ENCODE peak calls at places on chromosomes 2 and 18, in seven cellular contexts. I is IMR-90, Z is neuronal stem cell, D is H9, S is mesendoderm, L is H1, M is trophoblast cell. W is an unnamed sample.

GRCh38 chr2:133760366-133760765 is 192.1 kb upstream of the NCKAP5 start:
- DNase-seq in M (no peak), I (peak), L (no peak), Z (no peak), S (no peak), D (no peak), W (peak)

GRCh38 chr2:23711979-23712755 is 214.8 kb downstream of the ATAD2B start:
- DNase-seq in S (peak), D (peak), I (peak), L (no peak), Z (peak), M (no peak), W (peak)

GRCh38 chr2:179098080-179098689 is 48.2 kb upstream of the CCDC141 start:
- DNase-seq in Z (no peak), D (no peak), M (no peak), L (no peak), S (no peak), I (no peak), W (no peak)

GRCh38 chr2:145220496-145220895 is 700.6 kb upstream of the ZEB2 start:
- DNase-seq in D (no peak), L (no peak), S (no peak), I (no peak), M (no peak), Z (no peak), W (no peak)

GRCh38 chr2:163347982-163348842 is 387.6 kb downstream of the FIGN start:
- DNase-seq in Z (peak), S (peak), D (peak), L (peak), I (peak), M (peak), W (peak)

GRCh38 chr18:55500316-55501086 is 87.5 kb downstream of the TCF4 start:
- DNase-seq in M (peak), L (no peak), Z (no peak), S (no peak), D (no peak), I (peak), W (peak)

GRCh38 chr2:12589802-12590320 is 126.9 kb upstream of the TRIB2 start:
- DNase-seq in S (peak), D (no peak), L (no peak), Z (no peak), I (no peak), M (no peak), W (no peak)

GRCh38 chr2:226123307-226123706 is 676.3 kb downstream of the IRS1 start:
- DNase-seq in Z (no peak), I (no peak), M (no peak), S (no peak), L (no peak), D (no peak), W (no peak)

GRCh38 chr2:235495373-235496238 is 1.8 kb downstream of the AGAP1 start:
- DNase-seq in S (no peak), M (no peak), I (no peak), D (no peak), Z (no peak), L (no peak), W (no peak)

GRCh38 chr2:226080323-226080722 is 680.8 kb downstream of the NYAP2 start:
- DNase-seq in S (no peak), L (no peak), I (peak), M (no peak), Z (no peak), D (no peak), W (peak)

GRCh38 chr2:218391202-218391601 is 8.5 kb upstream of the CTDSP1 start:
- DNase-seq in Z (no peak), I (no peak), L (no peak), D (no peak), S (no peak), M (peak), W (no peak)

GRCh38 chr2:218392891-218393462 is 6.7 kb upstream of the CTDSP1 start:
- DNase-seq in L (no peak), S (no peak), I (no peak), D (no peak), M (no peak), Z (no peak), W (no peak)

GRCh38 chr2:218394298-218395089 is 5.2 kb upstream of the CTDSP1 start:
- DNase-seq in D (no peak), L (no peak), I (no peak), S (no peak), M (no peak), Z (no peak), W (no peak)

GRCh38 chr2:218393750-218394290 is 5.8 kb upstream of the CTDSP1 start:
- DNase-seq in S (peak), D (peak), Z (no peak), I (no peak), L (no peak), M (no peak), W (no peak)

DNA sequence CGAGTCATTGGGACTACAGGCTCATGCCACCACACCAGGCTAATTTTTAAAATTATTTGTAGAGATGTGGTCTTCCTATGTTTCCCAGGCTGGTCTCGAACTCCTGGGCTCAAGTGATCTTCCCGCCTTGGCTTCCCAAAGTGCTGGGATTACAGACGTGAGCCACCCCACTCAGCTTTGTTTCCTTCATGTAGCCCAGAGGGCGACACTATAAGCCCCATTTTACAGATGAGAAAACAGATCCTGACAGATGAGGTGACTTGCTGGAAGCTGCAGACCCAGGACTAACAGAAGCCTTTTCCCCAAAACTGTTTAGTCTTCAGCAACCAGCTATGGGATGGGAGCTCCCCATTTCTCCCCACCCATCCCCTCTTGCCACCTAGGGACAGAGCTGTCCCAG is 7.2 kb upstream of the CTDSP1 start:
- DNase-seq in I (no peak), D (no peak), Z (no peak), S (no peak), L (no peak), M (no peak), W (no peak)
- H3K18ac ChIP-seq in I (no peak), D (no peak), Z (no peak), S (no peak), L (no peak), M (no peak), W (no peak)

GRCh38 chr2:61218817-61219170 is 56.8 kb downstream of the C2orf74 start:
- DNase-seq in M (no peak), Z (no peak), D (no peak), L (no peak), S (no peak), I (no peak), W (no peak)

GRCh38 chr2:61220768-61221167 is 58.8 kb downstream of the C2orf74 start:
- DNase-seq in M (no peak), S (no peak), D (no peak), Z (no peak), I (peak), L (no peak), W (no peak)

GRCh38 chr2:61214171-61214570 is 52.2 kb downstream of the C2orf74 start:
- DNase-seq in D (no peak), L (no peak), I (no peak), S (no peak), Z (no peak), M (no peak), W (no peak)

GRCh38 chr2:61221819-61222218 is 59.8 kb downstream of the C2orf74 start:
- DNase-seq in S (no peak), D (no peak), L (no peak), Z (no peak), I (no peak), M (no peak), W (no peak)

GRCh38 chr2:61218076-61218816 is 56.3 kb downstream of the C2orf74 start:
- DNase-seq in M (no peak), I (no peak), L (no peak), Z (no peak), D (no peak), S (no peak), W (no peak)
- H3K27ac ChIP-seq in M (no peak), I (no peak), L (no peak), Z (no peak), D (no peak), S (no peak), W (no peak)

GRCh38 chr2:9053534-9053931 is 50.0 kb upstream of the MBOAT2 start:
- DNase-seq in D (no peak), L (no peak), S (no peak), M (no peak), Z (no peak), I (no peak), W (no peak)
- H3K4ac ChIP-seq in D (no peak), L (no peak), S (no peak), M (no peak), Z (no peak), I (no peak), W (no peak)

DNA sequence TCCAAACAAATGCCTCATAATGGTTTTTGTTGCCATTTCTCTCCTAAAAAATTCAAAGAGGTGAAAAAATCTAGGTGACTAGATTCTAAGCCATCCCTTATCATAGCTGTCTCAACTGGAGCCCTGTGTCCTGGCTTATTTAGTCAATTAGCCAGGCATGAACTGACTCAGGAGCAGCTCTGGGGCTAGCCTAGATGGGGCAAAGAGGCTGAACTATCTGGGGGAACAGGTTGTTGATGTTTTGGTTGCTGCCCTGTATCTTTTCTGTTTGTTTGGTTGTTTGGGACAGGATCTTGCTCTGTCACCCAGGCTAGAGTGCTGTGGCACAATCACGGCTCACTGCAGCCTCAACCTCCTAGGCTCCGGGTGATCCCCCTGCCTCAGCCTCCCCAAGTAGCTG is 14.7 kb downstream of the GEMIN6 start:
- DNase-seq in D (no peak), L (no peak), S (no peak), M (peak), I (no peak), Z (no peak), W (no peak)
- H3K18ac ChIP-seq in D (no peak), L (no peak), S (no peak), M (no peak), I (no peak), Z (no peak), W (no peak)

DNA sequence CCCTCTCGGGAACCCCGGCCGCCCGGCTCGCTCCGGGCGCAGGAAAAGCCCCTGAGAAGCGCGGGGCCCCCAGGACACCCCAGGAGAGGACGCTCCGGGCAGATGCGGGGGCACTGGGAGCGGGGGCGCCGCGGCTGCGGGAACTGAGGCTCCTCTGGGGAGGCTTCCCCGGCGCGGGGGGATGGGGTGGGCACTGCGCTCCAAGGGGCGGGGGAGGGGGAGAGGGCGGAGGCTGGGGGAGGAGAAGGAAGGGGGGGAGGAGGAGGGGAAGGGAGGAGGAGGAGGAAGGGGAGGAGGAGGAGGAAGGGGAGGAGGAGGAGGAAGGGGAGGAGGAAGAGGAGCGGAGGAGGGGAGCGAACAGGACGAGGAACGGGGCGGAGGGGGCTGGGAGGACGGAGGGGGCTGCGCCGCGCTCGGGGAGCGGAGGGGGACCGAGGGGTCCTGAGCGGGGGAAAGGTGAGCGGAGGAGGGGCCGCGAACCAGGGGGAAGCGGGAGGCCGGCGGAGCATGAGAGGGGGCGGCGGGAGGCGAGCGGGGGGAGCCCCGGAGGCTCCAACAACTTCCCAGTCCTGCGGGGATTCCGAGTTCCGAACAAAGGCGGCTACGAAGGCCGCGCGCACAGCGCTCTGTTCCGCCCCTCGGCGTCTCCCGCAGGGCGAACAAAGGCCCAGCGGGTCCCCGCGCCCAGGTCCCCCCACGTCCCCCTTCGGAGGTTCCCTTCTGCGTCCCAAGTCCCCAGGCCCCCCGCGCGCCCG is 742 bp downstream of the PXDN start:
- DNase-seq in S (peak), Z (no peak), I (peak), M (no peak), L (no peak), D (peak), W (peak)
- H3K27ac ChIP-seq in S (peak), Z (peak), I (peak), M (peak), L (peak), D (no peak), W (peak)

W was measured in mesenchymal stem cell.